ENCODE peak calls at places on chromosomes 13 and 19, in nine cellular contexts. One of them, this sample, is unnamed.

GRCh38 chr13:74920361-74920760 is 561.6 kb downstream of the TBC1D4 start:
- DNase-seq in endothelial cell of umbilical vein: no peak
- DNase-seq in ovary: no peak
- DNase-seq in GM12865: no peak
- DNase-seq in lung: no peak
- DNase-seq in kidney epithelial cell: no peak
- DNase-seq in body of pancreas: no peak
- DNase-seq in heart right ventricle: no peak
- DNase-seq in right atrium auricular region: no peak
- DNase-seq in this sample: no peak

GRCh38 chr13:21638319-21639282 is 32.3 kb upstream of the FGF9 start:
- DNase-seq in body of pancreas: peak
- DNase-seq in right atrium auricular region: no peak
- DNase-seq in ovary: no peak
- DNase-seq in heart right ventricle: no peak
- DNase-seq in kidney epithelial cell: no peak
- DNase-seq in GM12865: peak
- DNase-seq in lung: no peak
- DNase-seq in endothelial cell of umbilical vein: peak
- DNase-seq in this sample: no peak

GRCh38 chr19:7152568-7152967 is 83.1 kb downstream of the ZNF557 start:
- DNase-seq in lung: no peak
- DNase-seq in GM12865: no peak
- DNase-seq in body of pancreas: no peak
- DNase-seq in heart right ventricle: no peak
- DNase-seq in kidney epithelial cell: no peak
- DNase-seq in right atrium auricular region: no peak
- DNase-seq in endothelial cell of umbilical vein: no peak
- DNase-seq in ovary: no peak
- DNase-seq in this sample: no peak

GRCh38 chr19:55160128-55160985 is 2.8 kb upstream of the TNNI3 start:
- DNase-seq in ovary: peak
- DNase-seq in kidney epithelial cell: no peak
- DNase-seq in right atrium auricular region: peak
- DNase-seq in heart right ventricle: peak
- DNase-seq in lung: peak
- DNase-seq in GM12865: peak
- DNase-seq in endothelial cell of umbilical vein: peak
- DNase-seq in body of pancreas: peak
- DNase-seq in this sample: no peak

GRCh38 chr19:33685541-33685940 is 63.8 kb downstream of the CHST8 start:
- DNase-seq in body of pancreas: no peak
- DNase-seq in kidney epithelial cell: no peak
- DNase-seq in ovary: peak
- DNase-seq in lung: no peak
- DNase-seq in endothelial cell of umbilical vein: no peak
- DNase-seq in GM12865: no peak
- DNase-seq in heart right ventricle: no peak
- DNase-seq in right atrium auricular region: no peak
- DNase-seq in this sample: no peak

GRCh38 chr19:29563688-29564087 is 37.9 kb downstream of the VSTM2B start:
- DNase-seq in kidney epithelial cell: no peak
- DNase-seq in endothelial cell of umbilical vein: no peak
- DNase-seq in ovary: no peak
- DNase-seq in heart right ventricle: no peak
- DNase-seq in GM12865: no peak
- DNase-seq in lung: no peak
- DNase-seq in right atrium auricular region: no peak
- DNase-seq in body of pancreas: no peak
- DNase-seq in this sample: no peak

GRCh38 chr19:51441410-51442390 is 16.6 kb downstream of the SIGLEC8 start:
- DNase-seq in lung: no peak
- DNase-seq in kidney epithelial cell: no peak
- DNase-seq in body of pancreas: no peak
- DNase-seq in ovary: no peak
- DNase-seq in right atrium auricular region: no peak
- DNase-seq in endothelial cell of umbilical vein: no peak
- DNase-seq in heart right ventricle: no peak
- DNase-seq in GM12865: peak
- DNase-seq in this sample: no peak

GRCh38 chr13:45879666-45880065 is 28.1 kb upstream of the SIAH3 start:
- DNase-seq in body of pancreas: no peak
- DNase-seq in heart right ventricle: peak
- DNase-seq in lung: no peak
- DNase-seq in right atrium auricular region: no peak
- DNase-seq in ovary: no peak
- DNase-seq in kidney epithelial cell: no peak
- DNase-seq in endothelial cell of umbilical vein: peak
- DNase-seq in GM12865: peak
- DNase-seq in this sample: no peak

GRCh38 chr13:110560606-110561334 is 752 bp downstream of the RAB20 start:
- DNase-seq in GM12865: no peak
- DNase-seq in right atrium auricular region: no peak
- DNase-seq in lung: peak
- DNase-seq in body of pancreas: peak
- DNase-seq in heart right ventricle: peak
- DNase-seq in ovary: no peak
- DNase-seq in kidney epithelial cell: no peak
- DNase-seq in endothelial cell of umbilical vein: peak
- DNase-seq in this sample: no peak

GRCh38 chr13:80214521-80214941 is 126.4 kb downstream of the SPRY2 start:
- DNase-seq in ovary: no peak
- DNase-seq in lung: no peak
- DNase-seq in kidney epithelial cell: no peak
- DNase-seq in heart right ventricle: no peak
- DNase-seq in body of pancreas: no peak
- DNase-seq in endothelial cell of umbilical vein: no peak
- DNase-seq in right atrium auricular region: no peak
- DNase-seq in GM12865: peak
- DNase-seq in this sample: no peak

GRCh38 chr13:39483326-39483725 is 119.7 kb downstream of the LHFPL6 start:
- DNase-seq in kidney epithelial cell: no peak
- DNase-seq in lung: no peak
- DNase-seq in body of pancreas: no peak
- DNase-seq in endothelial cell of umbilical vein: no peak
- DNase-seq in GM12865: no peak
- DNase-seq in ovary: no peak
- DNase-seq in right atrium auricular region: no peak
- DNase-seq in heart right ventricle: no peak
- DNase-seq in this sample: no peak

GRCh38 chr19:30896551-30896950 is 452.7 kb downstream of the TSHZ3 start:
- DNase-seq in lung: no peak
- DNase-seq in right atrium auricular region: no peak
- DNase-seq in GM12865: no peak
- DNase-seq in heart right ventricle: peak
- DNase-seq in body of pancreas: no peak
- DNase-seq in endothelial cell of umbilical vein: no peak
- DNase-seq in ovary: no peak
- DNase-seq in kidney epithelial cell: no peak
- DNase-seq in this sample: no peak

GRCh38 chr19:14342809-14343208 is 38.4 kb upstream of the ADGRE5 start:
- DNase-seq in lung: no peak
- DNase-seq in kidney epithelial cell: no peak
- DNase-seq in GM12865: no peak
- DNase-seq in endothelial cell of umbilical vein: no peak
- DNase-seq in heart right ventricle: no peak
- DNase-seq in right atrium auricular region: no peak
- DNase-seq in body of pancreas: no peak
- DNase-seq in ovary: no peak
- DNase-seq in this sample: no peak

GRCh38 chr19:32869369-32870153 is at the start of gene SLC7A9:
- DNase-seq in ovary: no peak
- DNase-seq in endothelial cell of umbilical vein: no peak
- DNase-seq in kidney epithelial cell: no peak
- DNase-seq in right atrium auricular region: no peak
- DNase-seq in lung: no peak
- DNase-seq in body of pancreas: no peak
- DNase-seq in heart right ventricle: no peak
- DNase-seq in GM12865: no peak
- DNase-seq in this sample: no peak

DNA sequence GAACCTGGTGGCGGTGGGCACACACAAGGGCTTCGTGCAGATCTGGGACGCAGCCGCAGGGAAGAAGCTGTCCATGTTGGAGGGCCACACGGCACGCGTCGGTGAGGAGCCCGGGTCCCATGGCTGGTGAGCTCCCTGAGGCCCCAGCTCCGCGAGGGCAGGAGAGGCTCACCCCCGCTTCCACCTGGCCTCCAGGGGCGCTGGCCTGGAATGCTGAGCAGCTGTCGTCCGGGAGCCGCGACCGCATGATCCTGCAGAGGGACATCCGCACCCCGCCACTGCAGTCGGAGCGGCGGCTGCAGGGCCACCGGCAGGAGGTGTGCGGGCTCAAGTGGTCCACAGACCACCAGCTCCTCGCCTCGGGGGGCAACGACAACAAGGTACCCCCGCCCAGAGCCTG is 7.3 kb upstream of the TEKTIP1 start:
- DNase-seq in right atrium auricular region: no peak
- DNase-seq in endothelial cell of umbilical vein: no peak
- DNase-seq in kidney epithelial cell: no peak
- DNase-seq in body of pancreas: no peak
- DNase-seq in GM12865: no peak
- DNase-seq in heart right ventricle: no peak
- DNase-seq in lung: no peak
- DNase-seq in ovary: peak
- DNase-seq in this sample: no peak
- TF ChIP-seq CTCF in right atrium auricular region: no peak
- TF ChIP-seq CTCF in endothelial cell of umbilical vein: no peak
- TF ChIP-seq CTCF in kidney epithelial cell: no peak
- TF ChIP-seq CTCF in body of pancreas: no peak
- TF ChIP-seq CTCF in GM12865: no peak
- TF ChIP-seq CTCF in heart right ventricle: no peak
- TF ChIP-seq CTCF in lung: no peak
- TF ChIP-seq CTCF in ovary: no peak
- TF ChIP-seq CTCF in this sample: no peak

GRCh38 chr19:9917322-9917721 is 19.0 kb downstream of the OLFM2 start:
- DNase-seq in lung: no peak
- DNase-seq in heart right ventricle: peak
- DNase-seq in endothelial cell of umbilical vein: peak
- DNase-seq in right atrium auricular region: no peak
- DNase-seq in ovary: no peak
- DNase-seq in body of pancreas: peak
- DNase-seq in kidney epithelial cell: no peak
- DNase-seq in GM12865: peak
- DNase-seq in this sample: no peak
- H3K4me3 ChIP-seq in lung: no peak
- H3K4me3 ChIP-seq in heart right ventricle: no peak
- H3K4me3 ChIP-seq in endothelial cell of umbilical vein: no peak
- H3K4me3 ChIP-seq in right atrium auricular region: no peak
- H3K4me3 ChIP-seq in ovary: no peak
- H3K4me3 ChIP-seq in body of pancreas: no peak
- H3K4me3 ChIP-seq in kidney epithelial cell: no peak
- H3K4me3 ChIP-seq in GM12865: no peak
- H3K4me3 ChIP-seq in this sample: no peak

GRCh38 chr19:49056101-49056901 is 1.2 kb downstream of the CGB7 start:
- DNase-seq in kidney epithelial cell: peak
- DNase-seq in body of pancreas: peak
- DNase-seq in ovary: peak
- DNase-seq in lung: peak
- DNase-seq in GM12865: peak
- DNase-seq in heart right ventricle: peak
- DNase-seq in endothelial cell of umbilical vein: peak
- DNase-seq in right atrium auricular region: no peak
- DNase-seq in this sample: no peak
- TF ChIP-seq CTCF in kidney epithelial cell: peak
- TF ChIP-seq CTCF in body of pancreas: peak
- TF ChIP-seq CTCF in ovary: no peak
- TF ChIP-seq CTCF in lung: no peak
- TF ChIP-seq CTCF in GM12865: peak
- TF ChIP-seq CTCF in heart right ventricle: peak
- TF ChIP-seq CTCF in endothelial cell of umbilical vein: peak
- TF ChIP-seq CTCF in right atrium auricular region: peak
- TF ChIP-seq CTCF in this sample: peak

DNA sequence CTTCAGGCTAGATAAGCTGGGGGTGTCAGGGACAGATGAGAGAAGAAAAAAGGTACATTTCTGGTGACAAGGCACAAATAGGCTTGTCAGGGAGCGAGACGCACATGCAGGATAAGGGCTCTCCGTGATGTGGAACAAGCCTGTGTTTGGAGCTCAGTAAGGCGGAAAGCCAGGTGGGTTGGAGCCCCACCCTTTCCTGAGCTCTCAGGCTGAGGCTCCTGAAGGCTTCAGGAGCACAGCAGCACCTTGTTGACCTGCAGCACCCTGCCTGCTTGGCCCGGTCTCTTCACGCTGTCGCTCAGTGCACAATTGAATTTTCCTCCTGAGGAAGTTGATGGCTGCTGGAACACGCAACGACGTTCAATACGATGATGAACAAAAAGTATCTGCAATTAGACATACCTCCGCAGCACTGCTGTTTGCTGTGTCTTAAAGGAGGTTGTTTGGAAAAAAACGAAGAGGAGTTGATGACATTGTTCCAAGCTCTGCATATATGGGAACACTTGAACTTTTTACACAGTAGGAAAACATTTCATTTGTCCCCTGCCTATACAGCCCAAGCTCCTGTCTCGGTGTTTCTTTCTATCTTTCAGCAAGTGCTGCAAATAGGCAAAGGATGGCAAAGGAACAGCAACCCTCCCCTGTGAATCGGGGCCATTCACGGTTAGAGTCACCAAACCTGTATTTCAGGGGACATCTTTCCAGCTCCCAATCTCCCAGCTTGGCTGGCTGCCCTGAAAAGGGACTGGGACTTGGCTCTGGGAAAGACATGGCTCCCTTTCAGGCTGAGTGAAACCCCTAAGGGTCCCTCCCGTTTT is 29.5 kb downstream of the SERP2 start:
- DNase-seq in lung: no peak
- DNase-seq in kidney epithelial cell: no peak
- DNase-seq in heart right ventricle: no peak
- DNase-seq in endothelial cell of umbilical vein: no peak
- DNase-seq in right atrium auricular region: no peak
- DNase-seq in body of pancreas: peak
- DNase-seq in ovary: no peak
- DNase-seq in GM12865: no peak
- DNase-seq in this sample: no peak
- H3K4me3 ChIP-seq in lung: no peak
- H3K4me3 ChIP-seq in kidney epithelial cell: no peak
- H3K4me3 ChIP-seq in heart right ventricle: no peak
- H3K4me3 ChIP-seq in endothelial cell of umbilical vein: no peak
- H3K4me3 ChIP-seq in right atrium auricular region: no peak
- H3K4me3 ChIP-seq in body of pancreas: no peak
- H3K4me3 ChIP-seq in ovary: no peak
- H3K4me3 ChIP-seq in GM12865: no peak
- H3K4me3 ChIP-seq in this sample: no peak

GRCh38 chr19:38917921-38918491 is 6.0 kb upstream of the CCER2 start:
- DNase-seq in right atrium auricular region: no peak
- DNase-seq in endothelial cell of umbilical vein: no peak
- DNase-seq in kidney epithelial cell: no peak
- DNase-seq in ovary: peak
- DNase-seq in heart right ventricle: no peak
- DNase-seq in GM12865: no peak
- DNase-seq in body of pancreas: no peak
- DNase-seq in lung: no peak
- DNase-seq in this sample: no peak
- TF ChIP-seq CTCF in right atrium auricular region: no peak
- TF ChIP-seq CTCF in endothelial cell of umbilical vein: peak
- TF ChIP-seq CTCF in kidney epithelial cell: peak
- TF ChIP-seq CTCF in ovary: no peak
- TF ChIP-seq CTCF in heart right ventricle: no peak
- TF ChIP-seq CTCF in GM12865: no peak
- TF ChIP-seq CTCF in body of pancreas: no peak
- TF ChIP-seq CTCF in lung: no peak
- TF ChIP-seq CTCF in this sample: no peak

GRCh38 chr19:56942749-56943148 is 102.2 kb upstream of the PEG3 start:
- DNase-seq in ovary: peak
- DNase-seq in right atrium auricular region: no peak
- DNase-seq in lung: no peak
- DNase-seq in heart right ventricle: peak
- DNase-seq in endothelial cell of umbilical vein: peak
- DNase-seq in GM12865: peak
- DNase-seq in body of pancreas: peak
- DNase-seq in kidney epithelial cell: no peak
- DNase-seq in this sample: no peak
- H3K4me3 ChIP-seq in ovary: no peak
- H3K4me3 ChIP-seq in right atrium auricular region: no peak
- H3K4me3 ChIP-seq in lung: no peak
- H3K4me3 ChIP-seq in heart right ventricle: no peak
- H3K4me3 ChIP-seq in endothelial cell of umbilical vein: no peak
- H3K4me3 ChIP-seq in GM12865: no peak
- H3K4me3 ChIP-seq in body of pancreas: no peak
- H3K4me3 ChIP-seq in kidney epithelial cell: no peak
- H3K4me3 ChIP-seq in this sample: no peak